ENCODE peak calls at places on chromosome 10, in six cellular contexts. C is fibroblast of lung, B is right atrium auricular region, N is hepatocyte, O is psoas muscle, X is IMR-90. Q is an unnamed sample.

GRCh38 chr10:21534611-21535493 is 820 bp downstream of the MLLT10 start:
- DNase-seq in C (peak; percentile 54), B (no peak), N (peak; percentile 83), O (peak; percentile 79), X (peak; percentile 45), Q (no peak)

GRCh38 chr10:113585949-113586348 is 33.1 kb downstream of the HABP2 start:
- DNase-seq in C (no peak), B (no peak), N (no peak), O (no peak), X (no peak), Q (no peak)

GRCh38 chr10:74202356-74202755 is 51.3 kb downstream of the ADK start:
- DNase-seq in C (peak; percentile 48), B (no peak), N (no peak), O (no peak), X (peak; percentile 38), Q (no peak)

GRCh38 chr10:128087884-128088695 is 38.1 kb downstream of the MKI67 start:
- DNase-seq in C (no peak), B (no peak), N (no peak), O (no peak), X (no peak), Q (peak; percentile 15)

GRCh38 chr10:120115959-120116358 is 223.4 kb downstream of the SEC23IP start:
- DNase-seq in C (no peak), B (no peak), N (no peak), O (no peak), X (no peak), Q (no peak)

GRCh38 chr10:131708225-131708624 is 192.6 kb upstream of the PPP2R2D start:
- DNase-seq in C (no peak), B (peak; percentile 30), N (no peak), O (no peak), X (no peak), Q (no peak)

GRCh38 chr10:17474595-17474994 is 20.2 kb upstream of the ST8SIA6 start:
- DNase-seq in C (peak; percentile 47), B (no peak), N (peak; percentile 14), O (no peak), X (peak; percentile 11), Q (peak; percentile 19)

GRCh38 chr10:48382982-48383381 is 76.5 kb downstream of the MAPK8 start:
- DNase-seq in C (no peak), B (no peak), N (no peak), O (no peak), X (no peak), Q (no peak)

GRCh38 chr10:132118366-132118765 is 52.6 kb downstream of the JAKMIP3 start:
- DNase-seq in C (no peak), B (no peak), N (no peak), O (peak; percentile 42), X (no peak), Q (no peak)

GRCh38 chr10:60490013-60490412 is 100.3 kb upstream of the ANK3 start:
- DNase-seq in C (no peak), B (no peak), N (no peak), O (no peak), X (peak; percentile 34), Q (no peak)

GRCh38 chr10:125008689-125009579 is 67.0 kb downstream of the ZRANB1 start:
- DNase-seq in C (no peak), B (no peak), N (no peak), O (peak; percentile 27), X (no peak), Q (peak; percentile 75)

GRCh38 chr10:129915526-129916378 is 48.3 kb downstream of the EBF3 start:
- DNase-seq in C (no peak), B (no peak), N (no peak), O (no peak), X (no peak), Q (no peak)

GRCh38 chr10:29756476-29756875 is 121.7 kb upstream of the SVIL start:
- DNase-seq in C (no peak), B (no peak), N (no peak), O (no peak), X (no peak), Q (no peak)

GRCh38 chr10:102120987-102121738 is 995 bp upstream of the LDB1 start:
- DNase-seq in C (peak; percentile 91), B (peak; percentile 65), N (peak; percentile 85), O (peak; percentile 73), X (peak; percentile 90), Q (peak; percentile 47)

GRCh38 chr10:101452593-101452992 is 98.6 kb downstream of the BTRC start:
- DNase-seq in C (no peak), B (no peak), N (no peak), O (no peak), X (no peak), Q (no peak)

GRCh38 chr10:5948999-5949759 is 28.2 kb downstream of the IL15RA start:
- DNase-seq in C (peak; percentile 76), B (no peak), N (peak; percentile 57), O (peak; percentile 69), X (peak; percentile 71), Q (peak; percentile 59)

GRCh38 chr10:102280397-102281015 is 35.2 kb downstream of the GBF1 start:
- DNase-seq in C (peak; percentile 31), B (no peak), N (no peak), O (peak; percentile 85), X (peak; percentile 21), Q (peak; percentile 22)

GRCh38 chr10:33412261-33413092 is 78.0 kb upstream of the NRP1 start:
- DNase-seq in C (peak; percentile 92), B (peak; percentile 84), N (peak; percentile 23), O (peak; percentile 56), X (peak; percentile 92), Q (peak; percentile 79)

GRCh38 chr10:51176976-51177690 is 102.8 kb downstream of the PRKG1 start:
- DNase-seq in C (peak; percentile 81), B (no peak), N (no peak), O (no peak), X (peak; percentile 77), Q (peak; percentile 20)
- TF ChIP-seq CTCF in C (no peak), B (no peak), N (no peak), O (no peak), X (no peak), Q (no peak)

DNA sequence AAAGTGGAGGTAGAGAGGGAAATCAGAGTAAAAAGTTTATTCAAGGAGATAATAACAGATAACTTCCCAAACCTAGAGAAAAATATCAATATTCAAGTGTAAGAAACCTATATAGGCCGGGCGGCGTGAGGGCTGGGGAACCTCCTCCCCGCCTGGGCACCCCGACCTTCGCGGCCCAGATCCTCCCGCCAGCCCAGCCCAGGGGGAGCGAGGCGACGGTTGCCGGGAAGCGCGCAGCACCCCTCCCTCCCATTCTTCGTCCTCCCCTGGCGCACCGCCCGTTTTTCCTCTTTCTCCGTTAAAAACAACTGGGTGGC is 32.4 kb upstream of the SFTPD start:
- DNase-seq in C (no peak), B (peak; percentile 61), N (no peak), O (no peak), X (no peak), Q (no peak)
- H3K4me3 ChIP-seq in C (peak overlapping the region; percentile 23), B (peak overlapping the region; percentile 60), N (peak overlapping the region; percentile 84), O (peak overlapping the region; percentile 79), X (peak overlapping the region; percentile 61), Q (peak overlapping the region; percentile 55)

GRCh38 chr10:3251172-3251571 is 78.6 kb upstream of the PITRM1 start:
- DNase-seq in C (no peak), B (no peak), N (no peak), O (no peak), X (no peak), Q (no peak)
- H3K27me3 ChIP-seq in C (no peaks in the 10 kb centered on the region), B (no peaks in the 10 kb centered on the region), N (no peaks in the 10 kb centered on the region), O (no peaks in the 10 kb centered on the region), X (no peaks in the 10 kb centered on the region), Q (peaks cover 2% of the 10 kb centered on the region)

DNA sequence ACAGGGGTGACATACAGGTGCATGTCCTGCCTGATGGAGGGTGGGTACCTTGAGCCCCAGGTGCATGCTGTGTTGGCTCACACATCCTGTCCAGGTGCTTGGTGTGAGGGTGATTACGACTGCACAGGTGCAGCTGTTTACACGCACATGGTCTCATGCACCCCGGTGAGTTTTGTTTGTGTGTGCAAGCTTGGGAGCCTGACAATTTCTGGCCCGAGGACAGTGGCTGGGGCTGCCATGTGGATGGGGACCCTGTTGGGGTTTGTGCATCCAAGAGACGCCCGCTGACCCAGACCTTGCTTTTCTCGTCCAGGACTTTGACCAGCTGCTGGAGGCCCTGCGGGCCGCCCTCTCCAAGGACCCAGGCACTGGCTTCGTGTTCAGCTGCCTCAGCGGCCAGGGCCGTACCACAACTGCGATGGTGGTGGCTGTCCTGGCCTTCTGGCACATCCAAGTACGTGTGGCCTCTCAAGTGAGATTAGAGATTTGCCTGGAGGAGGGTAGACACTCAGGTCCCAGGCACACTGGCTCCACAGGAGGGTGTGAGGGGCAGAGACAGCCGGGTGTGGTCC is 61.7 kb downstream of the PRF1 start:
- DNase-seq in C (no peak), B (no peak), N (no peak), O (no peak), X (no peak), Q (no peak)
- TF ChIP-seq CTCF in C (no peak), B (no peak), N (no peak), O (no peak), X (no peak), Q (no peak)

Q was measured in bronchial epithelial cell.